ENCODE peak calls at places on chromosome 16, in six cellular contexts. One of them, this sample, is unnamed.

GRCh38 chr16:69285240-69285639 is 25.9 kb upstream of the VPS4A start:
- DNase-seq in fibroblast of lung: no peak
- DNase-seq in fibroblast of mammary gland: no peak
- DNase-seq in fibroblast of the conjunctiva: no peak
- DNase-seq in cardiac fibroblast: no peak
- DNase-seq in HCT116: no peak
- DNase-seq in this sample: no peak

GRCh38 chr16:47079883-47080282 is 63.9 kb downstream of the NETO2 start:
- DNase-seq in fibroblast of lung: no peak
- DNase-seq in fibroblast of mammary gland: no peak
- DNase-seq in fibroblast of the conjunctiva: no peak
- DNase-seq in cardiac fibroblast: no peak
- DNase-seq in HCT116: no peak
- DNase-seq in this sample: no peak

GRCh38 chr16:82585675-82586074 is 41.1 kb upstream of the CDH13 start:
- DNase-seq in fibroblast of lung: peak; percentile 94
- DNase-seq in fibroblast of mammary gland: peak; percentile 75
- DNase-seq in fibroblast of the conjunctiva: no peak
- DNase-seq in cardiac fibroblast: no peak
- DNase-seq in HCT116: no peak
- DNase-seq in this sample: no peak

GRCh38 chr16:4686497-4687210 is 6.7 kb upstream of the NUDT16L1 start:
- DNase-seq in fibroblast of lung: no peak
- DNase-seq in fibroblast of mammary gland: no peak
- DNase-seq in fibroblast of the conjunctiva: no peak
- DNase-seq in cardiac fibroblast: no peak
- DNase-seq in HCT116: no peak
- DNase-seq in this sample: no peak

GRCh38 chr16:6684076-6684673 is 648.5 kb upstream of the RBFOX1 start:
- DNase-seq in fibroblast of lung: no peak
- DNase-seq in fibroblast of mammary gland: peak; percentile 1
- DNase-seq in fibroblast of the conjunctiva: no peak
- DNase-seq in cardiac fibroblast: peak; percentile 24
- DNase-seq in HCT116: no peak
- DNase-seq in this sample: no peak

GRCh38 chr16:52852978-52853377 is 199.7 kb downstream of the CHD9NB start:
- DNase-seq in fibroblast of lung: no peak
- DNase-seq in fibroblast of mammary gland: no peak
- DNase-seq in fibroblast of the conjunctiva: no peak
- DNase-seq in cardiac fibroblast: no peak
- DNase-seq in HCT116: no peak
- DNase-seq in this sample: no peak

GRCh38 chr16:56279132-56279531 is 87.8 kb downstream of the GNAO1 start:
- DNase-seq in fibroblast of lung: no peak
- DNase-seq in fibroblast of mammary gland: no peak
- DNase-seq in fibroblast of the conjunctiva: no peak
- DNase-seq in cardiac fibroblast: no peak
- DNase-seq in HCT116: no peak
- DNase-seq in this sample: no peak

GRCh38 chr16:76932541-76933211 is 258.3 kb upstream of the MON1B start:
- DNase-seq in fibroblast of lung: peak; percentile 57
- DNase-seq in fibroblast of mammary gland: peak; percentile 57
- DNase-seq in fibroblast of the conjunctiva: no peak
- DNase-seq in cardiac fibroblast: peak; percentile 63
- DNase-seq in HCT116: no peak
- DNase-seq in this sample: no peak

GRCh38 chr16:88881675-88882357 is 15.4 kb upstream of the PABPN1L start:
- DNase-seq in fibroblast of lung: no peak
- DNase-seq in fibroblast of mammary gland: no peak
- DNase-seq in fibroblast of the conjunctiva: no peak
- DNase-seq in cardiac fibroblast: no peak
- DNase-seq in HCT116: no peak
- DNase-seq in this sample: no peak

GRCh38 chr16:19707699-19708497 is 10.1 kb downstream of the KNOP1 start:
- DNase-seq in fibroblast of lung: no peak
- DNase-seq in fibroblast of mammary gland: no peak
- DNase-seq in fibroblast of the conjunctiva: no peak
- DNase-seq in cardiac fibroblast: no peak
- DNase-seq in HCT116: no peak
- DNase-seq in this sample: no peak

GRCh38 chr16:89955001-89955685 is 6.6 kb downstream of the DEF8 start:
- DNase-seq in fibroblast of lung: no peak
- DNase-seq in fibroblast of mammary gland: no peak
- DNase-seq in fibroblast of the conjunctiva: no peak
- DNase-seq in cardiac fibroblast: no peak
- DNase-seq in HCT116: no peak
- DNase-seq in this sample: no peak

GRCh38 chr16:66662445-66663194 is 33.9 kb downstream of the CMTM4 start:
- DNase-seq in fibroblast of lung: peak; percentile 33
- DNase-seq in fibroblast of mammary gland: peak; percentile 63
- DNase-seq in fibroblast of the conjunctiva: no peak
- DNase-seq in cardiac fibroblast: peak; percentile 62
- DNase-seq in HCT116: peak; percentile 21
- DNase-seq in this sample: peak; percentile 59

GRCh38 chr16:9820481-9821246 is 361.6 kb downstream of the GRIN2A start:
- DNase-seq in fibroblast of lung: no peak
- DNase-seq in fibroblast of mammary gland: no peak
- DNase-seq in fibroblast of the conjunctiva: no peak
- DNase-seq in cardiac fibroblast: no peak
- DNase-seq in HCT116: no peak
- DNase-seq in this sample: no peak

GRCh38 chr16:57276596-57276995 is 7.9 kb downstream of the PLLP start:
- DNase-seq in fibroblast of lung: no peak
- DNase-seq in fibroblast of mammary gland: no peak
- DNase-seq in fibroblast of the conjunctiva: no peak
- DNase-seq in cardiac fibroblast: peak; percentile 39
- DNase-seq in HCT116: no peak
- DNase-seq in this sample: peak; percentile 60

GRCh38 chr16:4293822-4294457 is 21.1 kb upstream of the TFAP4 start:
- DNase-seq in fibroblast of lung: peak; percentile 87
- DNase-seq in fibroblast of mammary gland: peak; percentile 76
- DNase-seq in fibroblast of the conjunctiva: peak; percentile 69
- DNase-seq in cardiac fibroblast: peak; percentile 61
- DNase-seq in HCT116: no peak
- DNase-seq in this sample: peak; percentile 47

GRCh38 chr16:84841787-84842300 is 22.1 kb downstream of the CRISPLD2 start:
- DNase-seq in fibroblast of lung: no peak
- DNase-seq in fibroblast of mammary gland: no peak
- DNase-seq in fibroblast of the conjunctiva: no peak
- DNase-seq in cardiac fibroblast: no peak
- DNase-seq in HCT116: peak; percentile 71
- DNase-seq in this sample: no peak

GRCh38 chr16:74999683-75000480 is 1.1 kb downstream of the ZNRF1 start:
- DNase-seq in fibroblast of lung: peak; percentile 57
- DNase-seq in fibroblast of mammary gland: no peak
- DNase-seq in fibroblast of the conjunctiva: no peak
- DNase-seq in cardiac fibroblast: peak; percentile 27
- DNase-seq in HCT116: no peak
- DNase-seq in this sample: peak; percentile 24

This sample was measured in dermis microvascular lymphatic vessel endothelial cell.